ENCODE peak calls at places on chromosomes 3 and 15, in nine cellular contexts. D is GM20000; H is stromal cell of bone marrow; X is A673; I is HL-60; A is AG09309; Z is NCI-H1694 treated with DMSO at 0.1 percent for 48 hours; E is activated CD8-positive, alpha-beta memory T cell treated with anti-CD3 and anti-CD28 coated beads for 1 hour; Y is cardiac muscle cell. S is an unnamed sample.

GRCh38 chr3:186849392-186849975 is 7.0 kb downstream of the ADIPOQ start:
- DNase-seq in D (peak), H (no peak), X (peak), I (no peak), A (no peak), Z (peak), E (no peak), Y (peak), S (peak)

GRCh38 chr15:36465304-36465703 is 114.1 kb upstream of the CDIN1 start:
- DNase-seq in D (no peak), H (no peak), X (no peak), I (no peak), A (no peak), Z (no peak), E (no peak), Y (no peak), S (no peak)

GRCh38 chr3:172241385-172241784 is 202.0 kb downstream of the FNDC3B start:
- DNase-seq in D (no peak), H (no peak), X (no peak), I (no peak), A (no peak), Z (no peak), E (no peak), Y (no peak), S (no peak)

GRCh38 chr3:149277338-149277813 is 55.7 kb upstream of the CP start:
- DNase-seq in D (peak), H (peak), X (no peak), I (peak), A (peak), Z (no peak), E (no peak), Y (no peak), S (no peak)

GRCh38 chr15:39582286-39582976 is 1.6 kb downstream of the THBS1 start:
- DNase-seq in D (no peak), H (peak), X (no peak), I (no peak), A (peak), Z (no peak), E (no peak), Y (no peak), S (no peak)

GRCh38 chr15:101028772-101029438 is 109.7 kb downstream of the LRRK1 start:
- DNase-seq in D (no peak), H (no peak), X (no peak), I (no peak), A (no peak), Z (no peak), E (no peak), Y (no peak), S (no peak)

GRCh38 chr15:99424978-99425665 is 140.7 kb upstream of the MEF2A start:
- DNase-seq in D (peak), H (peak), X (peak), I (no peak), A (peak), Z (no peak), E (no peak), Y (peak), S (peak)

GRCh38 chr3:150737874-150738679 is 24.9 kb downstream of the SIAH2 start:
- DNase-seq in D (no peak), H (peak), X (peak), I (peak), A (no peak), Z (no peak), E (no peak), Y (no peak), S (no peak)

GRCh38 chr3:157142315-157142714 is 17.6 kb downstream of the CCNL1 start:
- DNase-seq in D (no peak), H (no peak), X (no peak), I (no peak), A (no peak), Z (no peak), E (no peak), Y (no peak), S (no peak)

GRCh38 chr3:149475451-149476060 is 1.1 kb downstream of the TM4SF4 start:
- DNase-seq in D (no peak), H (no peak), X (no peak), I (no peak), A (no peak), Z (no peak), E (no peak), Y (no peak), S (no peak)

GRCh38 chr3:141904203-141904602 is 27.8 kb downstream of the ATP1B3 start:
- DNase-seq in D (no peak), H (no peak), X (no peak), I (no peak), A (no peak), Z (no peak), E (no peak), Y (no peak), S (no peak)

GRCh38 chr15:57931570-57931969 is 133.9 kb downstream of the ALDH1A2 start:
- DNase-seq in D (no peak), H (no peak), X (no peak), I (no peak), A (no peak), Z (no peak), E (no peak), Y (no peak), S (no peak)

GRCh38 chr3:134643150-134643675 is 7.6 kb downstream of the KY start:
- DNase-seq in D (no peak), H (no peak), X (no peak), I (no peak), A (no peak), Z (no peak), E (no peak), Y (no peak), S (no peak)

GRCh38 chr3:16147226-16147625 is 27.3 kb upstream of the GALNT15 start:
- DNase-seq in D (peak), H (no peak), X (no peak), I (no peak), A (no peak), Z (no peak), E (no peak), Y (no peak), S (no peak)

GRCh38 chr15:33140326-33140725 is 54.2 kb downstream of the FMN1 start:
- DNase-seq in D (no peak), H (no peak), X (no peak), I (no peak), A (no peak), Z (no peak), E (no peak), Y (no peak), S (no peak)

GRCh38 chr3:10312866-10313265 is 8.0 kb downstream of the SEC13 start:
- DNase-seq in D (no peak), H (no peak), X (no peak), I (no peak), A (no peak), Z (no peak), E (no peak), Y (no peak), S (no peak)

GRCh38 chr15:92610101-92610520 is 45.5 kb downstream of the FAM174B start:
- DNase-seq in D (no peak), H (no peak), X (no peak), I (no peak), A (no peak), Z (no peak), E (no peak), Y (no peak), S (no peak)

GRCh38 chr3:58835075-58835474 is 168.5 kb upstream of the FAM3D start:
- DNase-seq in D (no peak), H (peak), X (no peak), I (no peak), A (no peak), Z (no peak), E (no peak), Y (no peak), S (no peak)

GRCh38 chr3:64717411-64717810 is 29.6 kb upstream of the ADAMTS9 start:
- DNase-seq in D (no peak), H (no peak), X (no peak), I (no peak), A (no peak), Z (no peak), E (no peak), Y (no peak), S (no peak)